ENCODE peak calls at places on chromosomes 6 and 20, in four cellular contexts. One of them, this sample, is unnamed.

GRCh38 chr6:3799731-3800130 is 48.2 kb upstream of the PXDC1 start:
- DNase-seq in A549: no peak
- DNase-seq in HepG2: no peak
- DNase-seq in SK-N-SH: no peak
- DNase-seq in this sample: no peak

GRCh38 chr6:16660157-16660497 is 101.1 kb downstream of the ATXN1 start:
- DNase-seq in A549: no peak
- DNase-seq in HepG2: no peak
- DNase-seq in SK-N-SH: no peak
- DNase-seq in this sample: no peak

GRCh38 chr6:71190809-71191208 is 97.8 kb upstream of the OGFRL1 start:
- DNase-seq in A549: peak; percentile 19
- DNase-seq in HepG2: peak; percentile 11
- DNase-seq in SK-N-SH: peak; percentile 10
- DNase-seq in this sample: no peak

GRCh38 chr6:106334646-106335448 is 9.3 kb upstream of the ATG5 start:
- DNase-seq in A549: peak; percentile 47
- DNase-seq in HepG2: peak; percentile 52
- DNase-seq in SK-N-SH: peak; percentile 60
- DNase-seq in this sample: no peak

GRCh38 chr6:168029459-168030217 is 32.2 kb downstream of the KIF25 start:
- DNase-seq in A549: no peak
- DNase-seq in HepG2: no peak
- DNase-seq in SK-N-SH: no peak
- DNase-seq in this sample: no peak

GRCh38 chr6:41901882-41902519 is 6.8 kb upstream of the USP49 start:
- DNase-seq in A549: peak; percentile 52
- DNase-seq in HepG2: no peak
- DNase-seq in SK-N-SH: no peak
- DNase-seq in this sample: no peak

GRCh38 chr6:38713812-38714211 is 1.3 kb upstream of the DNAH8 start:
- DNase-seq in A549: no peak
- DNase-seq in HepG2: no peak
- DNase-seq in SK-N-SH: no peak
- DNase-seq in this sample: no peak

GRCh38 chr6:99254616-99255550 is 94.6 kb downstream of the FAXC start:
- DNase-seq in A549: no peak
- DNase-seq in HepG2: no peak
- DNase-seq in SK-N-SH: no peak
- DNase-seq in this sample: no peak

GRCh38 chr6:34022873-34023255 is 123.0 kb downstream of the GRM4 start:
- DNase-seq in A549: no peak
- DNase-seq in HepG2: no peak
- DNase-seq in SK-N-SH: no peak
- DNase-seq in this sample: no peak

GRCh38 chr20:12984069-12984765 is 24.6 kb upstream of the SPTLC3 start:
- DNase-seq in A549: no peak
- DNase-seq in HepG2: no peak
- DNase-seq in SK-N-SH: no peak
- DNase-seq in this sample: no peak

GRCh38 chr20:58071991-58072390 is 156.5 kb downstream of the ANKRD60 start:
- DNase-seq in A549: no peak
- DNase-seq in HepG2: no peak
- DNase-seq in SK-N-SH: no peak
- DNase-seq in this sample: no peak

GRCh38 chr6:17091122-17091521 is 10.7 kb upstream of the STMND1 start:
- DNase-seq in A549: no peak
- DNase-seq in HepG2: no peak
- DNase-seq in SK-N-SH: no peak
- DNase-seq in this sample: no peak

GRCh38 chr6:149213829-149214228 is 103.7 kb upstream of the TAB2 start:
- DNase-seq in A549: no peak
- DNase-seq in HepG2: no peak
- DNase-seq in SK-N-SH: no peak
- DNase-seq in this sample: no peak

GRCh38 chr6:109945091-109945490 is 33.0 kb upstream of the GPR6 start:
- DNase-seq in A549: no peak
- DNase-seq in HepG2: no peak
- DNase-seq in SK-N-SH: no peak
- DNase-seq in this sample: no peak

DNA sequence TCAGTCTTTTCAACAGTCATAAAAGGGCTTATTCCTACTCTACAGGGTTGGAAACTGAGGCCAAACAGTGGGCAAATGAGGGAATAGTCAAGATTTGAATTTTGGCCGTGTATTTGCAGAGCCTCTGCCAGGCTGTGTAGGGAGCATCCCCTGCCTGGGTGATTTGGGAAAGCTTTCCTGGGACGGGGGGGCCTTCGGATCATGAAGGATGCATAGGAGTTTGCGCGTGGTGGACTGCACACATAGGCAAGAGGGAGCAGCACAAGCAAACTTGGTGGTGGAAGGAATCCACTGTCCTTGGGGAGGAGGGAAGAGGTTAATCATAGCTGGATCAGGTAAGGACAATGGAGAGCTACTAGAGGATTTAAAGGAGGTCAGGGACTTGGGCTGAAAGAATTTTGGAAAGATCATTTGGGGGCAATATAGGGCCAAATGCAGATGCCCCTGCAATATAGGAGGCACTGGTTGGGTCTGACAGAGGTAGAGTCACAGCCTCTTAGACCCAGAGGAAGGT is 2.5 kb downstream of the PTPRA start:
- DNase-seq in A549: no peak
- DNase-seq in HepG2: no peak
- DNase-seq in SK-N-SH: no peak
- DNase-seq in this sample: no peak
- TF ChIP-seq REST in A549: no peak
- TF ChIP-seq REST in HepG2: no peak
- TF ChIP-seq REST in SK-N-SH: no peak
- TF ChIP-seq REST in this sample: no peak

GRCh38 chr6:147735924-147736323 is 227.4 kb downstream of the SAMD5 start:
- DNase-seq in A549: no peak
- DNase-seq in HepG2: no peak
- DNase-seq in SK-N-SH: no peak
- DNase-seq in this sample: no peak
- TF ChIP-seq REST in A549: no peak
- TF ChIP-seq REST in HepG2: no peak
- TF ChIP-seq REST in SK-N-SH: no peak
- TF ChIP-seq REST in this sample: no peak

DNA sequence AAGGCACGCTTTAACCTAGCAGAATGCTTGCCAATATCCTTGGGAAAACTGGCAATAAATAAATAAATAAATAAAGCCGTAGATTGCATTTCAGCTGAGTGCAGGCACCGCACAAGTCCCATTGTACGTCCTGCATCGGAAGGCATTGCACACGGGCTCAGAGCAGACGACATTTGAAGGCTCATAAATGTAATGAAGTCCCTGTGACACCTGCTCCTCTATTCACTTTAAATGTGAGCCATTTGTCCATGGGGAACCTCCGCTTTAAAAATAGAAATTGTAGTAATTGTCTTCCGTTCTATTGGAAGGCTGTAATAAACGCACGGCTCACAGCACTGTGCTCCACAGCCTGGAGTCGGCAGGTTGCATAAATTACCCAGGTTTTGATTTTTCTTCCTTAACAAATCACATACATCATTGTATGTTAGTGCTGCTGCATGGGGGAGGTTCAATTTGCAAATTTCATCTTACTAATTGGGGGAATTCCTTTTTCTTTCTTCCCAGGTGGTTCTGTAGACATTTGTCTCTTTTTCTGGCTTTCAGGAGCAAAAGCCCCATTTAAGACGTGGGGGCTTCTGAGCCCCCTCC is 32.7 kb downstream of the MYT1 start:
- DNase-seq in A549: no peak
- DNase-seq in HepG2: no peak
- DNase-seq in SK-N-SH: no peak
- DNase-seq in this sample: no peak
- TF ChIP-seq REST in A549: no peak
- TF ChIP-seq REST in HepG2: no peak
- TF ChIP-seq REST in SK-N-SH: no peak
- TF ChIP-seq REST in this sample: no peak

GRCh38 chr6:82246802-82247633 is 526 bp downstream of the IBTK start:
- DNase-seq in A549: peak; percentile 74
- DNase-seq in HepG2: peak; percentile 83
- DNase-seq in SK-N-SH: peak; percentile 81
- DNase-seq in this sample: no peak
- TF ChIP-seq REST in A549: no peak
- TF ChIP-seq REST in HepG2: peak; percentile 32
- TF ChIP-seq REST in SK-N-SH: no peak
- TF ChIP-seq REST in this sample: no peak

DNA sequence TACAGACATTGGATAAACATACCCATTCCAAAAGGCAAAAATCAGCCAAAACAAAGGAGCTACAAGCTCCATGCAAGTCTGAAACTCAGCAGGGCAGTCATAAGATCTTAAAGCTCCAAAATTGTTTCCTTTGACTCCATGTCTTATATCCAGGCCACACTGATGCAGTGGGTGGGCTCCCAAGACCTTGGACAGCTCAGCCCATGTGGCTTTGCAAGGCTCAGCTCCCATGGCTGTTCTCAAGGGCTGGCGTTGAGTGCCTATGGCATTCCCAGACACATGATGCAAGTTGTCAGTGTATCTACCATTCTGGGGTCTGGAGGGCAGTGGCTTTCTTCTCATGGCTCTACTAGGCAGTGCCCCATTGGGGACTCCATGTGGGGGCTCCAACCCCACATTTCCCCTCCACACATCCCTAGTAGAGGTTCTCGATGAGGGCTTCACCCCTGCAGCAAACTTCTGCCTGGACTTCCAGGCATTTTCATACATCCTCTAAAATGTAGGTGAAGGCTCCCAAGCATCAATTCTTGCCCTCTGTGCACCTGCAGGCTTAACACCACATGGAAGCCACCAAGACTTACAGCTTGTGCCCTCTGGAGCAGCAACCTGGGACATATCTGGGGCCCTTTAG is 35.4 kb upstream of the SENP6 start:
- DNase-seq in A549: no peak
- DNase-seq in HepG2: no peak
- DNase-seq in SK-N-SH: no peak
- DNase-seq in this sample: no peak
- TF ChIP-seq REST in A549: no peak
- TF ChIP-seq REST in HepG2: peak; percentile 14
- TF ChIP-seq REST in SK-N-SH: peak; percentile 46
- TF ChIP-seq REST in this sample: no peak

GRCh38 chr6:134519456-134519855 is 201.5 kb upstream of the SGK1 start:
- DNase-seq in A549: no peak
- DNase-seq in HepG2: no peak
- DNase-seq in SK-N-SH: no peak
- DNase-seq in this sample: no peak

GRCh38 chr6:134515976-134516375 is 198.1 kb upstream of the SGK1 start:
- DNase-seq in A549: no peak
- DNase-seq in HepG2: no peak
- DNase-seq in SK-N-SH: no peak
- DNase-seq in this sample: no peak

GRCh38 chr6:134517863-134518262 is 200.0 kb upstream of the SGK1 start:
- DNase-seq in A549: no peak
- DNase-seq in HepG2: no peak
- DNase-seq in SK-N-SH: peak; percentile 34
- DNase-seq in this sample: no peak

GRCh38 chr6:134516582-134516981 is 198.7 kb upstream of the SGK1 start:
- DNase-seq in A549: no peak
- DNase-seq in HepG2: no peak
- DNase-seq in SK-N-SH: no peak
- DNase-seq in this sample: no peak

DNA sequence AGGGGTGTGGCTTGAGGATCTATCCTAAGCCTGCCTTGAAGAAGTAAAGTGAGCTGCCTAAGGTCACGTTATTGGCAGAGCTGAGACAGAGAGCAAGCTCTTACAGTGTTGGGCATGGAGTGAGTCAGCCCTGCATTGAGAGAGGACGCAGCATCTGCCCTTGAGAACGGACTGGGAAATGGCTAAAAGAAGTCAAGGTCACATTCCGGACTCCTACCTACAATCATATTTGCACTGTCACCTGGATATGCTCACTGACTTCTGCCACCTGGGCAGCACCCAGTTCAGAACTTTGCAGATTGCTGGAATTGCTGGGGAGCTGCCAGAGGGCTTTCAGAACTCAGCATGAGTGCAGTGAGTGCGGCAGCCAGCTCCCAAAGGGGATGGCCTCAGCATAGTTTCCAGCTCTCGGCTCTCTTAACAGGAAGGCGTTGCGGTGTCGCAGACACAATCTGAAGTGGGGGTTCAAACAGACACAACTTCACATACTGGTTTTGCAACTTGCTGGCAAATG is 199.3 kb upstream of the SGK1 start:
- DNase-seq in A549: peak; percentile 83
- DNase-seq in HepG2: peak; percentile 69
- DNase-seq in SK-N-SH: peak; percentile 22
- DNase-seq in this sample: no peak
- TF ChIP-seq REST in A549: no peak
- TF ChIP-seq REST in HepG2: no peak
- TF ChIP-seq REST in SK-N-SH: no peak
- TF ChIP-seq REST in this sample: no peak

GRCh38 chr6:43575772-43576551 is at the start of the genes POLH and XPO5:
- DNase-seq in A549: peak; percentile 91
- DNase-seq in HepG2: peak; percentile 92
- DNase-seq in SK-N-SH: peak; percentile 99
- DNase-seq in this sample: peak; percentile 64
- TF ChIP-seq REST in A549: no peak
- TF ChIP-seq REST in HepG2: peak; percentile 83
- TF ChIP-seq REST in SK-N-SH: peak; percentile 74
- TF ChIP-seq REST in this sample: peak; percentile 57

GRCh38 chr6:43499028-43499815 is 10.9 kb downstream of the LRRC73 start:
- DNase-seq in A549: no peak
- DNase-seq in HepG2: peak; percentile 75
- DNase-seq in SK-N-SH: no peak
- DNase-seq in this sample: no peak
- TF ChIP-seq REST in A549: no peak
- TF ChIP-seq REST in HepG2: no peak
- TF ChIP-seq REST in SK-N-SH: no peak
- TF ChIP-seq REST in this sample: no peak

DNA sequence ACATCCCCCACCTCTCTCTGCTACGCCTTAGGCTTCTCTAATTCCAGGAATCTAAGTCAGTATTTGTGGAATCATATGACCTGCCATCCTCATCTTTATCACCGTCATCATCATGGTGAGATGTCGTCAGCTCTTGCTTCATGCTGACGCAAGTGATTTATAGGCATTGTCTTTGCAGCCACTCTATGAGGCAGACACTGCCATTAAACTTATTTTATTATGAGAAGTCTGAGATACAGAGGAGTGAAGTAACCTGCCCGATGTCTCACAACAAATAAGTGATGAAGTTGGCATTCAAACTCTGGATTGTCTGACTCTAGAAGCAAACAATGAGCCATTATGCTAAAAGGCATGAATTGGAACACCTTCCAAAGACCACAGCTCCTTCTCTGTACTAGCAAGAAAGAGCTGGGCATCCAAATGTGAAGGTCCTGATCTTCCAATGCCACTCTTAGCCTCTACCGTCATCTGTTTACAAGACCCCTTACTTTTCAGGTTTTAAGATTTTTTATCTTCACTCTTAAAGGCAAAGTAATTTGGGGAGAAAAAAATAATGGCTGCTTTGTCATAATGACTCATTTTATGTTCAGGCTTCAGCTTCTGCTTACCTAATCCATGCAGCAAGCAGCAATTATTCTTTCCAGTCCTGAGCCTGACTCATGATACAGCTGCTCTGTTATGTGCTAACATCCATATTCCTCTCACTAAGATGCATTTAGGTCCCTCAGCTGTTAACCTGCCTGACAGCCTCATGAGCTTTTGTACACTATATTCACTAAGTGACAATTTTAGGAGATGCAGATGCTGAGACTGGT is 113.7 kb upstream of the BCLAF1 start:
- DNase-seq in A549: peak; percentile 99
- DNase-seq in HepG2: no peak
- DNase-seq in SK-N-SH: no peak
- DNase-seq in this sample: peak; percentile 86
- TF ChIP-seq REST in A549: no peak
- TF ChIP-seq REST in HepG2: no peak
- TF ChIP-seq REST in SK-N-SH: no peak
- TF ChIP-seq REST in this sample: no peak

This sample was measured in Panc1.